ENCODE peak calls at places on chromosome 1, in eight cellular contexts. One of them, this sample, is unnamed.

GRCh38 chr1:231861541-231862481 is 235.2 kb downstream of the DISC1 start:
- DNase-seq in SK-N-SH: no peak
- DNase-seq in LoVo: no peak
- DNase-seq in AG04450: no peak
- DNase-seq in anterior cingulate cortex: no peak
- DNase-seq in activated CD8-positive, alpha-beta T cell treated with anti-CD3 and anti-CD28 coated beads for 36 hours: no peak
- DNase-seq in HT1080: no peak
- DNase-seq in KG1: no peak
- DNase-seq in this sample: no peak

GRCh38 chr1:184048841-184049240 is 2.7 kb upstream of the TSEN15 start:
- DNase-seq in activated CD8-positive, alpha-beta T cell treated with anti-CD3 and anti-CD28 coated beads for 36 hours: no peak
- DNase-seq in anterior cingulate cortex: no peak
- DNase-seq in KG1: no peak
- DNase-seq in SK-N-SH: no peak
- DNase-seq in LoVo: no peak
- DNase-seq in HT1080: no peak
- DNase-seq in AG04450: no peak
- DNase-seq in this sample: no peak

GRCh38 chr1:92356956-92357355 is 58.1 kb downstream of the RPAP2 start:
- DNase-seq in LoVo: no peak
- DNase-seq in AG04450: peak
- DNase-seq in anterior cingulate cortex: no peak
- DNase-seq in HT1080: peak
- DNase-seq in KG1: no peak
- DNase-seq in activated CD8-positive, alpha-beta T cell treated with anti-CD3 and anti-CD28 coated beads for 36 hours: no peak
- DNase-seq in SK-N-SH: no peak
- DNase-seq in this sample: no peak

GRCh38 chr1:172638249-172638648 is 20.7 kb upstream of the FASLG start:
- DNase-seq in SK-N-SH: no peak
- DNase-seq in anterior cingulate cortex: no peak
- DNase-seq in LoVo: no peak
- DNase-seq in HT1080: no peak
- DNase-seq in KG1: no peak
- DNase-seq in AG04450: no peak
- DNase-seq in activated CD8-positive, alpha-beta T cell treated with anti-CD3 and anti-CD28 coated beads for 36 hours: peak
- DNase-seq in this sample: no peak

GRCh38 chr1:154559496-154559950 is 1.1 kb upstream of the UBE2Q1 start:
- DNase-seq in AG04450: peak
- DNase-seq in anterior cingulate cortex: peak
- DNase-seq in LoVo: peak
- DNase-seq in activated CD8-positive, alpha-beta T cell treated with anti-CD3 and anti-CD28 coated beads for 36 hours: peak
- DNase-seq in HT1080: peak
- DNase-seq in SK-N-SH: peak
- DNase-seq in KG1: peak
- DNase-seq in this sample: peak

GRCh38 chr1:102919659-102920058 is 188.7 kb downstream of the COL11A1 start:
- DNase-seq in LoVo: no peak
- DNase-seq in activated CD8-positive, alpha-beta T cell treated with anti-CD3 and anti-CD28 coated beads for 36 hours: no peak
- DNase-seq in HT1080: peak
- DNase-seq in anterior cingulate cortex: no peak
- DNase-seq in AG04450: no peak
- DNase-seq in SK-N-SH: no peak
- DNase-seq in KG1: no peak
- DNase-seq in this sample: no peak

GRCh38 chr1:162070825-162071224 is 1.3 kb downstream of the NOS1AP start:
- DNase-seq in KG1: no peak
- DNase-seq in SK-N-SH: no peak
- DNase-seq in activated CD8-positive, alpha-beta T cell treated with anti-CD3 and anti-CD28 coated beads for 36 hours: no peak
- DNase-seq in AG04450: no peak
- DNase-seq in HT1080: no peak
- DNase-seq in LoVo: no peak
- DNase-seq in anterior cingulate cortex: no peak
- DNase-seq in this sample: no peak

GRCh38 chr1:174990382-174990999 is 9.3 kb upstream of the CACYBP start:
- DNase-seq in anterior cingulate cortex: no peak
- DNase-seq in HT1080: peak
- DNase-seq in SK-N-SH: peak
- DNase-seq in KG1: peak
- DNase-seq in AG04450: no peak
- DNase-seq in activated CD8-positive, alpha-beta T cell treated with anti-CD3 and anti-CD28 coated beads for 36 hours: no peak
- DNase-seq in LoVo: peak
- DNase-seq in this sample: peak

GRCh38 chr1:37177230-37177864 is 143.0 kb upstream of the GRIK3 start:
- DNase-seq in anterior cingulate cortex: peak
- DNase-seq in LoVo: peak
- DNase-seq in KG1: no peak
- DNase-seq in SK-N-SH: peak
- DNase-seq in activated CD8-positive, alpha-beta T cell treated with anti-CD3 and anti-CD28 coated beads for 36 hours: peak
- DNase-seq in AG04450: no peak
- DNase-seq in HT1080: peak
- DNase-seq in this sample: peak

GRCh38 chr1:14915356-14916054 is 238.0 kb upstream of the TMEM51 start:
- DNase-seq in LoVo: peak
- DNase-seq in anterior cingulate cortex: peak
- DNase-seq in SK-N-SH: peak
- DNase-seq in KG1: peak
- DNase-seq in HT1080: peak
- DNase-seq in activated CD8-positive, alpha-beta T cell treated with anti-CD3 and anti-CD28 coated beads for 36 hours: peak
- DNase-seq in AG04450: no peak
- DNase-seq in this sample: peak